ENCODE peak calls at places on chromosome 4, in six cellular contexts. R is HepG2, B is HL-60, G is spleen, E is upper lobe of left lung, Q is endothelial cell of umbilical vein. W is an unnamed sample.
A peak's percentile ranks its signal among the peaks of the same experiment; 100 is the strongest.

GRCh38 chr4:119268466-119268865 is 53.5 kb downstream of the FABP2 start:
- DNase-seq in R (no peak), B (no peak), G (no peak), E (no peak), Q (no peak), W (no peak)

GRCh38 chr4:12635629-12636028 is 848.5 kb downstream of the RAB28 start:
- DNase-seq in R (no peak), B (no peak), G (no peak), E (no peak), Q (no peak), W (no peak)

GRCh38 chr4:45131020-45131419 is 404.7 kb upstream of the GNPDA2 start:
- DNase-seq in R (no peak), B (no peak), G (no peak), E (no peak), Q (no peak), W (no peak)

GRCh38 chr4:170111100-170111499 is 21.3 kb upstream of the AADAT start:
- DNase-seq in R (no peak), B (no peak), G (no peak), E (no peak), Q (no peak), W (no peak)

GRCh38 chr4:100306018-100306417 is 115.8 kb upstream of the DDIT4L start:
- DNase-seq in R (no peak), B (no peak), G (no peak), E (no peak), Q (no peak), W (no peak)

GRCh38 chr4:1738410-1738809 is 17.1 kb downstream of the TACC3 start:
- DNase-seq in R (no peak), B (no peak), G (no peak), E (no peak), Q (no peak), W (no peak)

GRCh38 chr4:107760281-107760947 is 40.4 kb upstream of the PAPSS1 start:
- DNase-seq in R (peak; percentile 23), B (no peak), G (no peak), E (no peak), Q (peak; percentile 55), W (no peak)

GRCh38 chr4:158068063-158068462 is 104.8 kb downstream of the GASK1B start:
- DNase-seq in R (no peak), B (no peak), G (no peak), E (no peak), Q (peak; percentile 48), W (no peak)

GRCh38 chr4:60884545-60884944 is 315.6 kb upstream of the ADGRL3 start:
- DNase-seq in R (no peak), B (no peak), G (no peak), E (no peak), Q (no peak), W (no peak)

GRCh38 chr4:142036795-142037583 is 400.6 kb downstream of the IL15 start:
- DNase-seq in R (no peak), B (no peak), G (no peak), E (no peak), Q (peak; percentile 46), W (no peak)

GRCh38 chr4:96566755-96567154 is 726.9 kb downstream of the PDHA2 start:
- DNase-seq in R (no peak), B (no peak), G (no peak), E (no peak), Q (no peak), W (no peak)

GRCh38 chr4:29581469-29581868 is 1138.7 kb upstream of the PCDH7 start:
- DNase-seq in R (no peak), B (no peak), G (no peak), E (no peak), Q (peak; percentile 30), W (no peak)

GRCh38 chr4:178086324-178086723 is 644.1 kb upstream of the AGA start:
- DNase-seq in R (peak; percentile 0), B (no peak), G (no peak), E (no peak), Q (no peak), W (no peak)

GRCh38 chr4:98976716-98977115 is 18.8 kb upstream of the METAP1 start:
- DNase-seq in R (no peak), B (no peak), G (no peak), E (no peak), Q (peak; percentile 35), W (no peak)

GRCh38 chr4:21888195-21888976 is 60.2 kb downstream of the KCNIP4 start:
- DNase-seq in R (no peak), B (no peak), G (no peak), E (no peak), Q (no peak), W (no peak)

GRCh38 chr4:102519925-102520324 is 18.8 kb downstream of the NFKB1 start:
- DNase-seq in R (no peak), B (no peak), G (no peak), E (no peak), Q (no peak), W (no peak)

GRCh38 chr4:15233626-15234025 is 194.2 kb upstream of the C1QTNF7 start:
- DNase-seq in R (no peak), B (no peak), G (no peak), E (no peak), Q (no peak), W (no peak)

GRCh38 chr4:31362756-31363155 is 642.6 kb downstream of the PCDH7 start:
- DNase-seq in R (no peak), B (no peak), G (no peak), E (no peak), Q (no peak), W (no peak)

GRCh38 chr4:252065-252601 is 53.1 kb downstream of the ZNF732 start:
- DNase-seq in R (no peak), B (no peak), G (no peak), E (no peak), Q (no peak), W (no peak)

GRCh38 chr4:253936-254756 is 51.1 kb downstream of the ZNF732 start:
- DNase-seq in R (no peak), B (no peak), G (no peak), E (no peak), Q (no peak), W (no peak)

DNA sequence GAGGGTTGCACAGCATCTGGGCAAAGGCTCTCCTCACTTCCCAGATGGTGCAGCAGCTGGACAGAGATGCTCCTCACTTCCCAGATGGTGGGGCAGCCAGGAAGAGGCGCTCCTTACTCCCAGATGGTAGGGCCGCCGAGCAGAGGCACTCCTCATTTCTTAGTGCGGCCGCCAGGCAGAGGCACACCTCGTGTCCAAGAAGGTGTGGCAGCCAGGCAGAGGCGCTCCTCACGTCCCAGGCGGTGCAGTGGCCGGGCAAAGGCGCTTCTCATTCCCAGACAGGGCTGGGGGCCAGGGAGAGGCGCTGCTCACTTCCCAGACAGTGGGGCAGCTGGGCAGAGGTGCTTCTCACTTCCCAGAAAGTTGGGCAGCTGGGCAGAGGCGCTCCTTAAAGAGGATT is 48.8 kb downstream of the ZNF732 start:
- DNase-seq in R (no peak), B (no peak), G (no peak), E (no peak), Q (no peak), W (no peak)
- TF ChIP-seq POLR2AphosphoS5 in R (no peak), B (no peak), G (no peak), E (no peak), Q (no peak), W (no peak)

DNA sequence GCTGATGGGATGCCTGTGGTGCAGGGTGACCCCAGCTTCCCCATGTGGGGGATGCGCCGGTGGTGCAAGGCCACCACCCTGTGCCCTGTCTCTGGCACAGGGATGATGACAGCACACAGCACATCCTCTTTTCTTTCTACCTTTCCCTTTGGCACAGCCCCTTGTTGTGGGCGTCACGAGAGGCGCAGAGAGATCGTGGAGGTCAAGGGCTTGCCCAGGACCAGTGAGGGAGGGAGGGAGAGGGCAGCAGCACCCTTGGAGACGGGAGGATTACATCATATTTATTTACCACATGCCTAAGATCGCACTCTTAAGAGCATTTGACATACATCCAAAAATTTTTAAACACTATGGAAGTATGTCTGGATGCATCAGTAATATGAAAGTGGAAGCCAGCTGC is 12.6 kb downstream of the WFS1 start:
- DNase-seq in R (no peak), B (no peak), G (no peak), E (no peak), Q (no peak), W (no peak)
- H3K27ac ChIP-seq in R (no peak overlapping the region), B (no peak overlapping the region), G (peak overlapping the region; percentile 75), E (peak overlapping the region; percentile 64), Q (no peak overlapping the region), W (no peak overlapping the region)

GRCh38 chr4:184312126-184312525 is 94.5 kb upstream of the ENPP6 start:
- DNase-seq in R (no peak), B (no peak), G (no peak), E (no peak), Q (no peak), W (no peak)
- TF ChIP-seq POLR2AphosphoS5 in R (no peak), B (no peak), G (no peak), E (no peak), Q (no peak), W (no peak)

GRCh38 chr4:8221985-8222384 is 22.9 kb downstream of the SH3TC1 start:
- DNase-seq in R (no peak), B (no peak), G (no peak), E (no peak), Q (no peak), W (no peak)
- H3K27ac ChIP-seq in R (no peak overlapping the region), B (peak overlapping the region; percentile 29), G (peak overlapping the region; percentile 83), E (peak overlapping the region; percentile 62), Q (no peak overlapping the region), W (no peak overlapping the region)

GRCh38 chr4:3762264-3762663 is 3.9 kb upstream of the ADRA2C start:
- DNase-seq in R (no peak), B (no peak), G (no peak), E (no peak), Q (no peak), W (no peak)
- TF ChIP-seq POLR2AphosphoS5 in R (no peak), B (no peak), G (no peak), E (no peak), Q (no peak), W (no peak)